ENCODE peak calls at places on chromosomes 12 and 14, in four cellular contexts. P is effector memory CD8-positive, alpha-beta T cell; X is Karpas-422; R is ACHN. S is an unnamed sample.

GRCh38 chr14:52175982-52176502 is 91.5 kb upstream of the PTGDR start:
- DNase-seq in P (peak), X (no peak), R (no peak), S (no peak)

GRCh38 chr12:70721958-70722357 is 84.7 kb upstream of the PTPRB start:
- DNase-seq in P (no peak), X (no peak), R (no peak), S (no peak)

GRCh38 chr12:127340381-127340780 is 926.6 kb upstream of the TMEM132C start:
- DNase-seq in P (no peak), X (no peak), R (no peak), S (no peak)

GRCh38 chr12:96323906-96324305 is 76.3 kb downstream of the CDK17 start:
- DNase-seq in P (no peak), X (no peak), R (no peak), S (no peak)

GRCh38 chr14:89294060-89294459 is 123.0 kb downstream of the FOXN3 start:
- DNase-seq in P (no peak), X (no peak), R (no peak), S (no peak)

GRCh38 chr14:91418387-91419043 is 895 bp upstream of the CCDC88C start:
- DNase-seq in P (peak), X (peak), R (peak), S (peak)

GRCh38 chr12:104958946-104959841 is 1.1 kb upstream of the SLC41A2 start:
- DNase-seq in P (no peak), X (no peak), R (peak), S (peak)

GRCh38 chr12:16112626-16113560 is 164.6 kb downstream of the SLC15A5 start:
- DNase-seq in P (no peak), X (no peak), R (no peak), S (peak)

GRCh38 chr14:102218688-102219087 is 79.0 kb downstream of the WDR20 start:
- DNase-seq in P (no peak), X (no peak), R (no peak), S (no peak)

GRCh38 chr12:20392339-20392738 is 24.0 kb downstream of the PDE3A start:
- DNase-seq in P (no peak), X (no peak), R (no peak), S (no peak)

GRCh38 chr12:62605972-62606371 is 139.3 kb downstream of the MON2 start:
- DNase-seq in P (no peak), X (no peak), R (no peak), S (no peak)

GRCh38 chr14:96146131-96146771 is 58.4 kb upstream of the BDKRB2 start:
- DNase-seq in P (no peak), X (no peak), R (no peak), S (no peak)

GRCh38 chr14:61347771-61348443 is 26.5 kb downstream of the PRKCH start:
- DNase-seq in P (no peak), X (no peak), R (no peak), S (no peak)

S was measured in DMS53.